ENCODE peak calls at places on chromosomes 12 and 14, in nine cellular contexts. M is choroid plexus epithelial cell, S is BJ, J is astrocyte, X is uterus, Z is psoas muscle, H is foreskin fibroblast, I is HepG2, U is A673. L is an unnamed sample.

GRCh38 chr12:23210573-23210972 is 585.6 kb downstream of the ETNK1 start:
- DNase-seq in H (no peak), Z (no peak), M (no peak), X (no peak), I (no peak), S (no peak), J (no peak), U (no peak), L (no peak)

GRCh38 chr12:108414021-108414420 is 74.9 kb upstream of the CMKLR1 start:
- DNase-seq in M (no peak), X (no peak), H (no peak), S (no peak), U (no peak), I (no peak), J (no peak), Z (no peak), L (no peak)

GRCh38 chr12:102954143-102954542 is 3.3 kb upstream of the ASCL1 start:
- DNase-seq in H (no peak), I (no peak), U (no peak), Z (no peak), J (no peak), M (no peak), S (no peak), X (no peak), L (no peak)

GRCh38 chr12:49893753-49894752 is 9.6 kb downstream of the FAIM2 start:
- DNase-seq in M (peak), X (no peak), H (no peak), I (no peak), U (peak), S (no peak), Z (peak), J (peak), L (peak)

GRCh38 chr12:104378427-104378826 is 74.9 kb downstream of the EID3 start:
- DNase-seq in I (no peak), Z (no peak), X (no peak), H (no peak), U (no peak), S (no peak), J (no peak), M (no peak), L (no peak)

GRCh38 chr12:53190108-53190729 is 9.5 kb upstream of the CSAD start:
- DNase-seq in X (peak), Z (peak), H (peak), M (peak), U (peak), I (peak), S (no peak), J (peak), L (peak)

GRCh38 chr12:121917950-121918678 is at the start of gene CFAP251:
- DNase-seq in S (no peak), I (no peak), Z (peak), H (peak), X (peak), J (peak), U (peak), M (peak), L (peak)

GRCh38 chr12:78120866-78121590 is 290.3 kb downstream of the NAV3 start:
- DNase-seq in Z (no peak), M (peak), U (peak), S (no peak), J (no peak), X (no peak), I (no peak), H (no peak), L (no peak)

GRCh38 chr14:68820536-68820935 is 27.7 kb upstream of the ZFP36L1 start:
- DNase-seq in I (no peak), X (no peak), U (no peak), H (no peak), Z (no peak), S (no peak), J (no peak), M (no peak), L (no peak)

GRCh38 chr12:5568325-5568981 is 136.5 kb downstream of the NTF3 start:
- DNase-seq in H (no peak), M (no peak), S (no peak), J (no peak), I (peak), X (no peak), Z (no peak), U (no peak), L (no peak)

GRCh38 chr12:79143803-79144202 is 279.2 kb downstream of the SYT1 start:
- DNase-seq in X (no peak), Z (no peak), J (peak), M (no peak), I (no peak), H (no peak), S (no peak), U (peak), L (no peak)

GRCh38 chr14:32998433-32998832 is 59.8 kb downstream of the NPAS3 start:
- DNase-seq in J (peak), I (no peak), S (no peak), U (peak), Z (no peak), M (peak), H (peak), X (no peak), L (no peak)

GRCh38 chr14:77529963-77530362 is 31.3 kb upstream of the ISM2 start:
- DNase-seq in S (no peak), Z (no peak), U (no peak), H (no peak), M (no peak), X (no peak), J (no peak), I (no peak), L (no peak)

GRCh38 chr12:106861984-106862894 is 87.8 kb downstream of the RIC8B start:
- DNase-seq in S (peak), X (no peak), J (peak), U (no peak), M (peak), I (peak), Z (no peak), H (peak), L (no peak)

GRCh38 chr14:106586098-106586704 is 1059.8 kb downstream of the TMEM121 start:
- DNase-seq in I (peak), U (peak), H (no peak), S (no peak), Z (no peak), J (no peak), M (no peak), X (no peak), L (peak)

GRCh38 chr12:124286414-124286813 is 8.5 kb upstream of the RFLNA start:
- DNase-seq in J (peak), U (no peak), M (peak), H (no peak), Z (no peak), S (no peak), X (no peak), I (no peak), L (no peak)

GRCh38 chr12:111818340-111818739 is 23.7 kb upstream of the MAPKAPK5 start:
- DNase-seq in Z (no peak), X (no peak), S (no peak), H (no peak), U (no peak), M (no peak), J (no peak), I (no peak), L (no peak)
- H3K4me3 ChIP-seq in Z (no peak), X (no peak), S (no peak), H (no peak), U (no peak), M (no peak), J (no peak), I (no peak), L (no peak)

DNA sequence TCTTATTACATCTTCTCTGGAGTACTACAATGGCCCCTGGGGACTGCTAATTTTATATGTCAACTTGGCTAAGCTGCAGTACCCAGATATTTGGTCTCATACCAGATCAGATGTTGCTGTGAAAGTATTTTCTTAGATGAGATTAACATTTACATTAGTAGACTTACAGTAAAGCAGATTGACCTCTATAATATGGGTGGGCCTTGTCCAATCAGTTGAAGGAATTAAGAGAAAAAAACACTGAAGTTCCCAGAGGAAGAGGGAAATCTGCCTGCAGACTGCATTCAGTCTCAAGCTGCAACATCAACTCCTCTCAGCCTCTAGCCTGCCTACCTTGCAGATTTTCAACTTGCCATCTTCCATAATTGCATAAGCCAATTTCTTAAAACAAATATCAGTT is 430.1 kb downstream of the MED13L start:
- DNase-seq in J (no peak), M (no peak), Z (no peak), H (no peak), U (no peak), S (no peak), I (no peak), X (no peak), L (no peak)
- H3K4me3 ChIP-seq in J (no peak), M (no peak), Z (no peak), H (no peak), U (no peak), S (no peak), I (no peak), X (no peak), L (no peak)

DNA sequence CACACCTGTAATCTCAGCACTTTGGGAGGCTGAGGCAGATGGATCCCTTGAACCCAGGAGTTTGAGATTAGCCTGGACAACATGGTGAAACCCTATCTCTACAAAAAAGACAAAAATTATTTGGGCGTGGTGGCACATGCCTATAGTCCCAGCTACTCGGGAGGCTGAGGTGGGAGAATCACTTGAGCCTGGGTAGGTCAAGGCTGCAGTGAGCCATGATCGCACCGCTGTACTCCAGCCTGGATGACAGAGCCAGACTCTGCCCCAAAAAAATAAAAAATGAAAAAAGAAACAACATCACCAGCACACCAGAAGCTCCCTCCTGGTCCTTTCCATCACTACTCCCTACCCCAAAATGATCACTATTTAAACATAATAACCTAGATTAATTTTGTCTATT is 2.6 kb downstream of the VEZT start:
- DNase-seq in U (no peak), Z (no peak), M (no peak), S (no peak), X (no peak), I (no peak), H (no peak), J (no peak), L (no peak)
- H3K4me3 ChIP-seq in U (peak), Z (no peak), M (peak), S (no peak), X (no peak), I (no peak), H (no peak), J (no peak), L (no peak)

GRCh38 chr14:103713304-103714062 is 1.8 kb downstream of the XRCC3 start:
- DNase-seq in M (peak), U (no peak), Z (no peak), H (no peak), J (no peak), S (no peak), X (no peak), I (no peak), L (no peak)
- H3K4me3 ChIP-seq in M (no peak), U (peak), Z (no peak), H (no peak), J (no peak), S (no peak), X (no peak), I (peak), L (no peak)

GRCh38 chr12:57816001-57816854 is 2.3 kb downstream of the AVIL start:
- DNase-seq in U (no peak), Z (no peak), H (no peak), X (no peak), S (no peak), M (no peak), I (no peak), J (no peak), L (no peak)

GRCh38 chr12:57813971-57814771 is 4.4 kb downstream of the AVIL start:
- DNase-seq in J (peak), U (no peak), Z (peak), X (peak), H (no peak), S (no peak), I (peak), M (peak), L (no peak)

GRCh38 chr12:57815177-57816000 is 3.1 kb downstream of the AVIL start:
- DNase-seq in M (no peak), U (no peak), I (peak), H (no peak), J (no peak), Z (no peak), S (no peak), X (no peak), L (no peak)

GRCh38 chr12:57816855-57817151 is 1.7 kb downstream of the AVIL start:
- DNase-seq in Z (peak), J (no peak), I (no peak), M (peak), H (peak), U (no peak), S (no peak), X (peak), L (no peak)

GRCh38 chr12:57817261-57817989 is 1.1 kb downstream of the AVIL start:
- DNase-seq in U (no peak), I (no peak), Z (no peak), S (no peak), X (no peak), J (no peak), H (no peak), M (no peak), L (no peak)
- H3K4me3 ChIP-seq in U (no peak), I (no peak), Z (no peak), S (no peak), X (no peak), J (no peak), H (no peak), M (no peak), L (no peak)

DNA sequence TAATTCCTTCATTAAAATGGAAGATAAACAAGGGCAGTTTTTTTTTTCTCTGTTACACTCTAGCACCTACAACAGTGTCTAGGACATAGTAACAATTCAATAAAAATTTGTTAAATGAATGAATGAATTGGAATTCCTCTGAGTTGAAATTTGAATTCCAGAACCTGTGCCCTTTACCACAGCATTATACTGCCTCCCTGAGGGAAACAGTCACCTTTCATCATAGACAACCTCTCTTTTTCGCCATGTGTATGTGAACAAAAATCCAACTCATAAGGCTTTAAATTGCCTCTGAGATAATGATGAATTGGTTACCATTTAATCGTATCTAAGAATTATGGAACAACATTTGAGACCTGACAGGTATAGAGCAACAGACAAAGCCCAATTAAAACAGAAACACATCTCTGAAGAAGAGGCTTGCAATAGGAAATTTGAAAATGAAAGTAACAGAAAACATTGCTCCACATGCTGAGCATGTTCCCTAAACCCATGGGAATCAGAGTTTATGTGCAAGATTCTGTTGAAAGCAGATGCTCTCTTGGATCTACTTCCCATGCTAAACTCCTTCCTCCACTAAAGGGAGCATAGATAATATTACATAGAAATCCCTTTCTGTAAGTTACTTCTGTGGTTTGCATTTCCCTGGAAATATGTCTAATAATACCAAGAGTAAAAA is 657.8 kb downstream of the GALC start:
- DNase-seq in Z (no peak), U (peak), X (no peak), H (no peak), S (no peak), M (no peak), J (no peak), I (no peak), L (no peak)
- H3K4me3 ChIP-seq in Z (no peak), U (no peak), X (no peak), H (no peak), S (no peak), M (no peak), J (no peak), I (no peak), L (no peak)

GRCh38 chr14:44961730-44962572 is at the start of the genes KLHL28 and TOGARAM1:
- DNase-seq in H (peak), M (peak), J (peak), X (peak), Z (peak), U (peak), I (peak), S (peak), L (peak)

GRCh38 chr14:44960646-44961045 is 1.1 kb downstream of the KLHL28 start:
- DNase-seq in U (no peak), M (no peak), S (no peak), H (no peak), X (no peak), I (no peak), J (no peak), Z (no peak), L (no peak)

GRCh38 chr14:44961151-44961729 is 507 bp downstream of the KLHL28 start:
- DNase-seq in J (peak), Z (peak), S (no peak), X (peak), H (peak), U (peak), I (no peak), M (peak), L (peak)

GRCh38 chr14:44959538-44959937 is 2.2 kb downstream of the KLHL28 start:
- DNase-seq in I (no peak), Z (no peak), H (no peak), U (no peak), M (no peak), S (no peak), J (no peak), X (no peak), L (no peak)

GRCh38 chr14:44960146-44960545 is 1.6 kb downstream of the KLHL28 start:
- DNase-seq in J (no peak), S (no peak), M (no peak), H (no peak), Z (no peak), U (no peak), I (no peak), X (no peak), L (no peak)
- H3K4me3 ChIP-seq in J (peak), S (peak), M (peak), H (peak), Z (peak), U (peak), I (peak), X (peak), L (no peak)

DNA sequence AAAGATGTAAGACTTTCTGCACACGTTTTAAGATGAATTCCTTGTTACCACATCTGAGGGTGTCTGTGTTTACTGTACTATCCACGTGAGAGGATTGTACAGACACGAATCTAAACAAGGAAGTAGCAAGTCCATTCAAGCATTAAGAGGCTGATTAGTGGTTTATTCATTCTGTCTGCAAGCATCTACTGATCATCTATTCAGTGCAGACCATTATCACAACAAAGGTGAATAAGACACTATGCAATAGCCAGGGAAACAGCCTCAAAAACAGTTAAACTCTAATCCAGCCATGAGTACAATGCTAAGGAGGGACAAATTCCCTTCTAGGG is 111.6 kb upstream of the PZP start:
- DNase-seq in Z (no peak), I (no peak), U (no peak), X (no peak), M (no peak), H (no peak), S (no peak), J (no peak), L (no peak)
- H3K4me3 ChIP-seq in Z (no peak), I (no peak), U (no peak), X (no peak), M (no peak), H (no peak), S (no peak), J (no peak), L (no peak)